ENCODE peak calls at places on chromosomes 3 and 15, in six cellular contexts. R, Z, X, Y, U and P are unnamed samples.
A peak's percentile ranks its signal among the peaks of the same experiment; 100 is the strongest.

GRCh38 chr3:144273611-144274010 is 302.0 kb downstream of the DIPK2A start:
- DNase-seq in Y (peak; percentile 5), R (no peak), Z (no peak), U (no peak), X (no peak), P (peak; percentile 29)

GRCh38 chr3:71478568-71478967 is 105.0 kb downstream of the FOXP1 start:
- DNase-seq in Z (no peak), X (peak; percentile 82), R (no peak), Y (no peak), U (no peak), P (peak; percentile 50)

GRCh38 chr3:127410137-127410488 is 122.3 kb upstream of the PRR20G start:
- DNase-seq in U (no peak), X (no peak), R (no peak), Y (no peak), Z (no peak), P (no peak)

GRCh38 chr15:88918738-88919137 is 5.6 kb upstream of the MFGE8 start:
- DNase-seq in X (peak; percentile 74), Z (no peak), Y (peak; percentile 98), R (no peak), U (no peak), P (peak; percentile 98)

GRCh38 chr3:25043181-25043580 is 384.9 kb upstream of the RARB start:
- DNase-seq in Y (no peak), U (no peak), X (no peak), Z (no peak), R (no peak), P (no peak)

GRCh38 chr3:62630664-62631063 is 244.6 kb downstream of the CADPS start:
- DNase-seq in U (no peak), X (no peak), Z (no peak), Y (no peak), R (no peak), P (no peak)

GRCh38 chr15:73749533-73749932 is 3.6 kb downstream of the INSYN1 start:
- DNase-seq in Y (no peak), U (no peak), R (no peak), X (no peak), Z (no peak), P (no peak)

GRCh38 chr3:16171825-16172224 is 2.7 kb upstream of the GALNT15 start:
- DNase-seq in Y (no peak), U (no peak), X (no peak), Z (no peak), R (no peak), P (no peak)

GRCh38 chr3:56302417-56302816 is 165.8 kb downstream of the ERC2 start:
- DNase-seq in X (no peak), R (no peak), Z (no peak), Y (no peak), U (no peak), P (no peak)